ENCODE peak calls at places on chromosome 4, in four cellular contexts. C is WTC11, Q is HepG2, P is K562. M is an unnamed sample.

GRCh38 chr4:156228706-156229105 is 275.0 kb upstream of the CTSO start:
- DNase-seq in C (no peak), Q (no peak), P (no peak), M (no peak)

GRCh38 chr4:164876680-164877324 is at the start of gene APELA:
- DNase-seq in C (no peak), Q (peak), P (no peak), M (peak)

GRCh38 chr4:62953752-62954151 is 1455.5 kb downstream of the TECRL start:
- DNase-seq in C (no peak), Q (no peak), P (no peak), M (no peak)

GRCh38 chr4:136562842-136563241 is 969.5 kb downstream of the PCDH18 start:
- DNase-seq in C (no peak), Q (peak), P (no peak), M (no peak)

GRCh38 chr4:106312377-106312776 is 3.6 kb downstream of the TBCK start:
- DNase-seq in C (no peak), Q (no peak), P (no peak), M (no peak)

GRCh38 chr4:13903061-13903460 is 275.5 kb upstream of the BOD1L1 start:
- DNase-seq in C (no peak), Q (no peak), P (no peak), M (no peak)

GRCh38 chr4:54237770-54238169 is 8.7 kb downstream of the PDGFRA start:
- DNase-seq in C (no peak), Q (no peak), P (no peak), M (no peak)

GRCh38 chr4:142095886-142096605 is 459.7 kb downstream of the IL15 start:
- DNase-seq in C (no peak), Q (no peak), P (no peak), M (no peak)

GRCh38 chr4:123299212-123299651 is 97.4 kb upstream of the SPRY1 start:
- DNase-seq in C (no peak), Q (no peak), P (no peak), M (no peak)

GRCh38 chr4:7195546-7196282 is 3.4 kb downstream of the SORCS2 start:
- DNase-seq in C (no peak), Q (no peak), P (no peak), M (no peak)

GRCh38 chr4:138405934-138406567 is 163.9 kb upstream of the SLC7A11 start:
- DNase-seq in C (no peak), Q (no peak), P (no peak), M (peak)

GRCh38 chr4:179344861-179345260 is 1902.6 kb upstream of the AGA start:
- DNase-seq in C (no peak), Q (no peak), P (no peak), M (no peak)

GRCh38 chr4:25842229-25842840 is 20.5 kb downstream of the SEL1L3 start:
- DNase-seq in C (peak), Q (no peak), P (no peak), M (peak)

GRCh38 chr4:106529348-106530033 is 160.9 kb upstream of the GIMD1 start:
- DNase-seq in C (no peak), Q (no peak), P (no peak), M (no peak)

GRCh38 chr4:98468744-98469143 is 189.7 kb downstream of the TSPAN5 start:
- DNase-seq in C (no peak), Q (no peak), P (peak), M (no peak)

GRCh38 chr4:64014647-64015046 is 394.6 kb downstream of the TECRL start:
- DNase-seq in C (no peak), Q (no peak), P (no peak), M (no peak)

GRCh38 chr4:182280439-182281111 is 37.4 kb downstream of the TENM3 start:
- DNase-seq in C (no peak), Q (no peak), P (no peak), M (no peak)

GRCh38 chr4:90495936-90496335 is 368.7 kb downstream of the CCSER1 start:
- DNase-seq in C (no peak), Q (no peak), P (no peak), M (no peak)

GRCh38 chr4:175824110-175824509 is 12.0 kb upstream of the GPM6A start:
- DNase-seq in C (no peak), Q (no peak), P (no peak), M (no peak)

GRCh38 chr4:181952478-181952877 is 290.7 kb upstream of the TENM3 start:
- DNase-seq in C (no peak), Q (no peak), P (no peak), M (no peak)

GRCh38 chr4:75733369-75733768 is 9.0 kb downstream of the USO1 start:
- DNase-seq in C (no peak), Q (no peak), P (no peak), M (no peak)

GRCh38 chr4:81773557-81773956 is 301.9 kb upstream of the RASGEF1B start:
- DNase-seq in C (no peak), Q (no peak), P (no peak), M (no peak)

GRCh38 chr4:118973295-118973694 is 84.6 kb downstream of the SYNPO2 start:
- DNase-seq in C (no peak), Q (no peak), P (no peak), M (no peak)

GRCh38 chr4:7190668-7191545 is 1.4 kb upstream of the SORCS2 start:
- DNase-seq in C (no peak), Q (no peak), P (no peak), M (no peak)

GRCh38 chr4:3476341-3476747 is 13.2 kb downstream of the DOK7 start:
- DNase-seq in C (no peak), Q (peak), P (no peak), M (no peak)

GRCh38 chr4:144411119-144411518 is 234.8 kb upstream of the HHIP start:
- DNase-seq in C (no peak), Q (no peak), P (no peak), M (no peak)

GRCh38 chr4:38328963-38329729 is 334.9 kb upstream of the KLF3 start:
- DNase-seq in C (no peak), Q (no peak), P (peak), M (no peak)

GRCh38 chr4:38333219-38333618 is 330.8 kb upstream of the KLF3 start:
- DNase-seq in C (no peak), Q (no peak), P (no peak), M (no peak)

GRCh38 chr4:38334791-38335190 is 329.2 kb upstream of the KLF3 start:
- DNase-seq in C (no peak), Q (no peak), P (no peak), M (no peak)

GRCh38 chr4:38330321-38330720 is 333.7 kb upstream of the KLF3 start:
- DNase-seq in C (no peak), Q (no peak), P (no peak), M (no peak)

GRCh38 chr4:38332699-38333098 is 331.3 kb upstream of the KLF3 start:
- DNase-seq in C (no peak), Q (no peak), P (no peak), M (no peak)
- TF ChIP-seq ESRRA in C (no peak), Q (no peak), P (no peak), M (no peak)

GRCh38 chr4:104964387-104965175 is 182.1 kb upstream of the TET2 start:
- DNase-seq in C (no peak), Q (no peak), P (no peak), M (no peak)

GRCh38 chr4:104969394-104970066 is 177.1 kb upstream of the TET2 start:
- DNase-seq in C (no peak), Q (no peak), P (no peak), M (peak)

GRCh38 chr4:104967034-104967401 is 179.7 kb upstream of the TET2 start:
- DNase-seq in C (no peak), Q (no peak), P (no peak), M (no peak)

GRCh38 chr4:104971458-104971857 is 175.2 kb upstream of the TET2 start:
- DNase-seq in C (no peak), Q (no peak), P (no peak), M (no peak)

GRCh38 chr4:104966349-104967033 is 180.2 kb upstream of the TET2 start:
- DNase-seq in C (no peak), Q (no peak), P (no peak), M (peak)
- TF ChIP-seq CREB1 in C (no peak), Q (no peak), P (no peak), M (peak)

GRCh38 chr4:146063143-146063542 is 112.4 kb upstream of the LSM6 start:
- DNase-seq in C (no peak), Q (no peak), P (no peak), M (peak)
- TF ChIP-seq ESRRA in C (no peak), Q (no peak), P (no peak), M (no peak)

DNA sequence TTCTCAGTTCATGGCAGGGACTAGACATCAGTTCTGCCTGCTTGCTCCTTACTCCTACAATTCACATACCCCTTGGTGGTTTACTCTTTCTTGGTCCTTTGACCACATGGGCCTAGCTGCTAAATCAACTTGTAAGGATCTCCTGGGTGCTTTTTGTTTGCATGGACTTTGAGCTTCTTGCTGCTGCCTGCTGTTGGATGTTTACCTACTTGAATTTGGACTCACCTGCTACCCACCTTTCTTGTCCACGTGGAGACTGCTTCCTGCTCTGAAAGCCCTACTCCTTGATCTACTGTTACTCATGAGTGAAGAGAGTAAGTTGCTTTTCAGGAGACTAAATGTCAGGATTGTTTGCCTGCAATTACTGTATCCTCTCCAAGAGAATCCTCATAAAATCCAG is 15.2 kb upstream of the ARHGAP24 start:
- DNase-seq in C (no peak), Q (no peak), P (no peak), M (no peak)
- TF ChIP-seq CREB1 in C (no peak), Q (no peak), P (no peak), M (no peak)

DNA sequence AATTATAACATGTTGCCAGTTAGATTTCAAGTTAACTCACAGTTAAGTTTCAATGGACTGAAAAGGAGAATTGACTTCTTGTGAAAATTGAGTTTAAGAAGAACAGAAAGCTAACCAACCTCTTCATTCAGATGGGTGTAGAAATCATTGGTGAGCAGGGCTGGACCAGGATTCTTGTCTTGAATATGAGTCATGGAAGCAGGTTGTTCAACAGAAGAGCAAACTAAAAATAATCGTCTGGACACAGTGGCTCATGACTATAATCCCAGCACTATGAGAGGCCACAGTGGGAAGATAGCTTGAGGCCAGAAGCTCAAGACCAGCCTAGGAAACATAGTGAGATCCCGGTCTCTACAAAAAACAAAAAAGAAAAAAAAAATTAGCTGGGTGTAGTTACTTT is 98.2 kb downstream of the ARSJ start:
- DNase-seq in C (no peak), Q (no peak), P (no peak), M (no peak)
- TF ChIP-seq ESRRA in C (no peak), Q (no peak), P (no peak), M (no peak)

DNA sequence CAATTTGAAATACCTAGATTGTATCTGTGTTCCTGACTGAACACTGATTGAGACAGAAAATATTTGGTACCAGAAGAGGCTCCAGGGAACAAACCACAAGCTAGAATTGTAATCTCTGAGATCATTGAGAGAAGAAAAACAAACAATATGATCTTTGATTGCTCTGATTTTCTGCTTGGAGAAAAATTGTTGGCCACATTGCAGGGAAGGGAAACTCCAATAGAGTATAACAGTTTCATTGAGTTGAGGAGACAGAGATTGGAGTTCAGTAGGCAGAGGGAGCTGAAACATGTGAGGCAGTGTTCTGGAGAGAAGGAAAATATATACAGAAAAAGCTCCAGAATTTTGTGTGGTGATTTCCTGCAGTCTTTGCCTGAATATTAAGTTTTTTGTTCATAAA is 158.2 kb downstream of the C4orf33 start:
- DNase-seq in C (no peak), Q (no peak), P (no peak), M (no peak)
- TF ChIP-seq CREB1 in C (no peak), Q (no peak), P (no peak), M (no peak)

DNA sequence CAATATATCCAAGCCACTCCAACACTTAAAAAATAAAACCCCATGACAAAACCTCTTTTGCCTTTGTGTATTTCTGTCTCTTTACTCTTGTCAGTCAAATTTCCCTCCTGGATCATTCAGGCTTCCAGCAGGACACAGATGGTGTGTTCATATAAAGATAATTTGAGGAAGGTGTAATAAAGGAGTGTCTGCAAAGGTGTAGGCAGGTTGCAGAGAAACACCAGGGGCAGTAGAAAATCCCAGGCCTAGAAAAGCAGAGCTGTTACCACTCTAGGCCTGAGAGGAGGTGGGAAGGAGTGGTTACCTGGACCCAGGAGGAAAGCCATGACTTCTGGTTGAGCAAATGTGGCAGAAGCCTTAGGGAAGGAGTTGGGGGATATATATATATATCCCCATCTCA is 28.8 kb downstream of the CHRNA9 start:
- DNase-seq in C (no peak), Q (no peak), P (no peak), M (no peak)
- TF ChIP-seq ESRRA in C (no peak), Q (no peak), P (no peak), M (no peak)

DNA sequence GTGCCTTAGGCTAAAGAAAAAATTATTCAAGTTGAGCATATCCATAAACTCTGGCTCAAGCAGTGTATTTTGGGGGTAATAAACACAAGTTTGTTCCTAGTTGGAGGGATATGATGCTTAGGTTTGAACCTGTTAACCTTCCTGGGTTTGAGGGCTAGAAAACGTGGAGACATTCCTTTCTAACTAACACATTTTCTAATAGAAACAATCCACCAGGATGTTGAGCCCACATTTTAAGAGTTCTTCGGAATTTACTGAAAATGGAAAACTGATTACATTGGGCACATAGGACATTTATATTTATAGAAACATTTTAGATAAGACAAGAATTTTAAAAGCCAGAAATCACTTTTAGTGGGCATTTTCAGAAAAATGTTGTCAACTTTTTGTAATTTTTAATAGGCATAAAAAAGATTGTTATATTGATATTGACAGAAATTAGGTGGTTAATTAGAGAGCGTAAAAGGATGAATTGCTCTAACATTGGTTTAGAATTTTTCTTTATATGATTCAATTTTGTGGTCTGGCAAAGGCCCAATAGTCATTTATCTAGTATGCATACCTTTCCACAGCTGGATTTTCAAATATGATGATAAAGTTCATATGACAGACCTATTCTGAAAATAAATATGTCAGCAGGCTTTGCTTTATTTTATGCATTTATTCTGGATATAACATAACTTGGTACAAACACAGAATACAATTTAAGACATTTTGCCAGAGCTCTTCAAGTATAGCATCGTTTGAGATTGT is 49.2 kb downstream of the CEP44 start:
- DNase-seq in C (no peak), Q (no peak), P (no peak), M (no peak)
- TF ChIP-seq CREB1 in C (no peak), Q (no peak), P (no peak), M (no peak)

DNA sequence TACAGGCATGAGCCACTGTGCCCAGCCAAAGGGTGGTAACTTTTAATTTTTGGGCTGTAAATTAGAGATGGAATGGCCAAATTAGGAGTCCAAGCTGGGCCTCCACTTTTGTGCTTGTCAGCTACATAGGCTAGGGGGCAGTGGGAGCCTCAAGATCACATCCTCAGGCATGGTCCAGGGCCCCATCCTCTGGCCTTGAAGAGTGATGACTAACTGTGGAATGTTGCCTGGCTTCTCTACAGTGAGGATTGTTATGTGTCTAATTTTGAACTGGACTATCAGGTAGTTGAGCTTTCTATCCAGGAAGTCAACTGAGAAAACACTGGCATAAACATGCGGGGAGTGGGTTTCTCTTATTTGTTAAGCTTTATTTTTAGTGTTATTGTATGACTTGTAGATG is 33.0 kb downstream of the CCNG2 start:
- DNase-seq in C (no peak), Q (no peak), P (no peak), M (no peak)
- TF ChIP-seq ESRRA in C (no peak), Q (no peak), P (no peak), M (no peak)

M was measured in GM12878.